ENCODE peak calls at places on chromosome 1, in eight cellular contexts. One of them, this sample, is unnamed.

GRCh38 chr1:204363335-204364114 is 3.8 kb upstream of the PLEKHA6 start:
- DNase-seq in mucosa of gallbladder: peak; percentile 67
- DNase-seq in iris pigment epithelial cell: peak; percentile 69
- DNase-seq in AG04450: peak; percentile 29
- DNase-seq in NCI-H460: peak; percentile 80
- DNase-seq in NCI-H146: peak; percentile 71
- DNase-seq in HCEC 1CT: peak; percentile 51
- DNase-seq in stimulated activated CD8-positive, alpha-beta memory T cell treated with anti-CD3 and anti-CD28 coated beads, Interleukin-15, amount 100 ng/mL, for 24 hours: peak; percentile 33
- DNase-seq in this sample: peak; percentile 72

GRCh38 chr1:150006881-150007401 is 3.6 kb downstream of the OTUD7B start:
- DNase-seq in mucosa of gallbladder: no peak
- DNase-seq in iris pigment epithelial cell: peak; percentile 91
- DNase-seq in AG04450: no peak
- DNase-seq in NCI-H460: no peak
- DNase-seq in NCI-H146: no peak
- DNase-seq in HCEC 1CT: peak; percentile 41
- DNase-seq in stimulated activated CD8-positive, alpha-beta memory T cell treated with anti-CD3 and anti-CD28 coated beads, Interleukin-15, amount 100 ng/mL, for 24 hours: no peak
- DNase-seq in this sample: no peak

GRCh38 chr1:232305020-232305419 is 324.9 kb downstream of the SIPA1L2 start:
- DNase-seq in mucosa of gallbladder: peak; percentile 16
- DNase-seq in iris pigment epithelial cell: no peak
- DNase-seq in AG04450: no peak
- DNase-seq in NCI-H460: no peak
- DNase-seq in NCI-H146: peak; percentile 24
- DNase-seq in HCEC 1CT: no peak
- DNase-seq in stimulated activated CD8-positive, alpha-beta memory T cell treated with anti-CD3 and anti-CD28 coated beads, Interleukin-15, amount 100 ng/mL, for 24 hours: no peak
- DNase-seq in this sample: no peak

GRCh38 chr1:54768093-54768492 is 3.8 kb upstream of the PARS2 start:
- DNase-seq in mucosa of gallbladder: no peak
- DNase-seq in iris pigment epithelial cell: no peak
- DNase-seq in AG04450: no peak
- DNase-seq in NCI-H460: no peak
- DNase-seq in NCI-H146: peak; percentile 78
- DNase-seq in HCEC 1CT: peak; percentile 6
- DNase-seq in stimulated activated CD8-positive, alpha-beta memory T cell treated with anti-CD3 and anti-CD28 coated beads, Interleukin-15, amount 100 ng/mL, for 24 hours: no peak
- DNase-seq in this sample: no peak

GRCh38 chr1:206898089-206898908 is 1.1 kb downstream of the IL24 start:
- DNase-seq in mucosa of gallbladder: no peak
- DNase-seq in iris pigment epithelial cell: peak; percentile 69
- DNase-seq in AG04450: no peak
- DNase-seq in NCI-H460: no peak
- DNase-seq in NCI-H146: no peak
- DNase-seq in HCEC 1CT: peak; percentile 85
- DNase-seq in stimulated activated CD8-positive, alpha-beta memory T cell treated with anti-CD3 and anti-CD28 coated beads, Interleukin-15, amount 100 ng/mL, for 24 hours: no peak
- DNase-seq in this sample: peak; percentile 59

GRCh38 chr1:205577874-205578658 is 53.7 kb downstream of the ELK4 start:
- DNase-seq in mucosa of gallbladder: no peak
- DNase-seq in iris pigment epithelial cell: peak; percentile 20
- DNase-seq in AG04450: no peak
- DNase-seq in NCI-H460: no peak
- DNase-seq in NCI-H146: no peak
- DNase-seq in HCEC 1CT: no peak
- DNase-seq in stimulated activated CD8-positive, alpha-beta memory T cell treated with anti-CD3 and anti-CD28 coated beads, Interleukin-15, amount 100 ng/mL, for 24 hours: no peak
- DNase-seq in this sample: no peak

GRCh38 chr1:93573940-93574469 is 107.6 kb downstream of the BCAR3 start:
- DNase-seq in mucosa of gallbladder: no peak
- DNase-seq in iris pigment epithelial cell: no peak
- DNase-seq in AG04450: no peak
- DNase-seq in NCI-H460: no peak
- DNase-seq in NCI-H146: no peak
- DNase-seq in HCEC 1CT: no peak
- DNase-seq in stimulated activated CD8-positive, alpha-beta memory T cell treated with anti-CD3 and anti-CD28 coated beads, Interleukin-15, amount 100 ng/mL, for 24 hours: no peak
- DNase-seq in this sample: no peak

GRCh38 chr1:212542761-212543187 is 65.8 kb upstream of the ATF3 start:
- DNase-seq in mucosa of gallbladder: no peak
- DNase-seq in iris pigment epithelial cell: no peak
- DNase-seq in AG04450: no peak
- DNase-seq in NCI-H460: no peak
- DNase-seq in NCI-H146: no peak
- DNase-seq in HCEC 1CT: no peak
- DNase-seq in stimulated activated CD8-positive, alpha-beta memory T cell treated with anti-CD3 and anti-CD28 coated beads, Interleukin-15, amount 100 ng/mL, for 24 hours: no peak
- DNase-seq in this sample: no peak

GRCh38 chr1:171251741-171252300 is 3.5 kb downstream of the FMO1 start:
- DNase-seq in mucosa of gallbladder: no peak
- DNase-seq in iris pigment epithelial cell: peak; percentile 40
- DNase-seq in AG04450: no peak
- DNase-seq in NCI-H460: peak; percentile 20
- DNase-seq in NCI-H146: no peak
- DNase-seq in HCEC 1CT: peak; percentile 6
- DNase-seq in stimulated activated CD8-positive, alpha-beta memory T cell treated with anti-CD3 and anti-CD28 coated beads, Interleukin-15, amount 100 ng/mL, for 24 hours: no peak
- DNase-seq in this sample: no peak

GRCh38 chr1:156882543-156882942 is 11.0 kb upstream of the PEAR1 start:
- DNase-seq in mucosa of gallbladder: no peak
- DNase-seq in iris pigment epithelial cell: no peak
- DNase-seq in AG04450: no peak
- DNase-seq in NCI-H460: no peak
- DNase-seq in NCI-H146: no peak
- DNase-seq in HCEC 1CT: no peak
- DNase-seq in stimulated activated CD8-positive, alpha-beta memory T cell treated with anti-CD3 and anti-CD28 coated beads, Interleukin-15, amount 100 ng/mL, for 24 hours: no peak
- DNase-seq in this sample: no peak

GRCh38 chr1:187001198-187001904 is 172.6 kb downstream of the PLA2G4A start:
- DNase-seq in mucosa of gallbladder: no peak
- DNase-seq in iris pigment epithelial cell: peak; percentile 95
- DNase-seq in AG04450: peak; percentile 54
- DNase-seq in NCI-H460: peak; percentile 18
- DNase-seq in NCI-H146: no peak
- DNase-seq in HCEC 1CT: peak; percentile 95
- DNase-seq in stimulated activated CD8-positive, alpha-beta memory T cell treated with anti-CD3 and anti-CD28 coated beads, Interleukin-15, amount 100 ng/mL, for 24 hours: no peak
- DNase-seq in this sample: no peak

GRCh38 chr1:52482326-52483004 is 70.4 kb downstream of the TUT4 start:
- DNase-seq in mucosa of gallbladder: no peak
- DNase-seq in iris pigment epithelial cell: peak; percentile 9
- DNase-seq in AG04450: no peak
- DNase-seq in NCI-H460: no peak
- DNase-seq in NCI-H146: no peak
- DNase-seq in HCEC 1CT: no peak
- DNase-seq in stimulated activated CD8-positive, alpha-beta memory T cell treated with anti-CD3 and anti-CD28 coated beads, Interleukin-15, amount 100 ng/mL, for 24 hours: no peak
- DNase-seq in this sample: no peak

GRCh38 chr1:119372493-119373086 is 4.0 kb downstream of the HAO2 start:
- DNase-seq in mucosa of gallbladder: no peak
- DNase-seq in iris pigment epithelial cell: no peak
- DNase-seq in AG04450: no peak
- DNase-seq in NCI-H460: no peak
- DNase-seq in NCI-H146: peak; percentile 2
- DNase-seq in HCEC 1CT: peak; percentile 15
- DNase-seq in stimulated activated CD8-positive, alpha-beta memory T cell treated with anti-CD3 and anti-CD28 coated beads, Interleukin-15, amount 100 ng/mL, for 24 hours: no peak
- DNase-seq in this sample: peak; percentile 5

GRCh38 chr1:27588256-27589232 is 15.4 kb downstream of the AHDC1 start:
- DNase-seq in mucosa of gallbladder: no peak
- DNase-seq in iris pigment epithelial cell: peak; percentile 82
- DNase-seq in AG04450: no peak
- DNase-seq in NCI-H460: no peak
- DNase-seq in NCI-H146: no peak
- DNase-seq in HCEC 1CT: peak; percentile 51
- DNase-seq in stimulated activated CD8-positive, alpha-beta memory T cell treated with anti-CD3 and anti-CD28 coated beads, Interleukin-15, amount 100 ng/mL, for 24 hours: no peak
- DNase-seq in this sample: no peak

GRCh38 chr1:224259986-224260385 is 70.0 kb downstream of the NVL start:
- DNase-seq in mucosa of gallbladder: no peak
- DNase-seq in iris pigment epithelial cell: peak; percentile 51
- DNase-seq in AG04450: no peak
- DNase-seq in NCI-H460: no peak
- DNase-seq in NCI-H146: no peak
- DNase-seq in HCEC 1CT: peak; percentile 11
- DNase-seq in stimulated activated CD8-positive, alpha-beta memory T cell treated with anti-CD3 and anti-CD28 coated beads, Interleukin-15, amount 100 ng/mL, for 24 hours: no peak
- DNase-seq in this sample: peak; percentile 35

GRCh38 chr1:24555591-24556413 is at the start of gene NCMAP:
- DNase-seq in mucosa of gallbladder: peak; percentile 71
- DNase-seq in iris pigment epithelial cell: no peak
- DNase-seq in AG04450: no peak
- DNase-seq in NCI-H460: no peak
- DNase-seq in NCI-H146: peak; percentile 58
- DNase-seq in HCEC 1CT: no peak
- DNase-seq in stimulated activated CD8-positive, alpha-beta memory T cell treated with anti-CD3 and anti-CD28 coated beads, Interleukin-15, amount 100 ng/mL, for 24 hours: no peak
- DNase-seq in this sample: no peak

GRCh38 chr1:203178821-203179220 is 3.2 kb upstream of the MYBPH start:
- DNase-seq in mucosa of gallbladder: no peak
- DNase-seq in iris pigment epithelial cell: no peak
- DNase-seq in AG04450: no peak
- DNase-seq in NCI-H460: no peak
- DNase-seq in NCI-H146: no peak
- DNase-seq in HCEC 1CT: no peak
- DNase-seq in stimulated activated CD8-positive, alpha-beta memory T cell treated with anti-CD3 and anti-CD28 coated beads, Interleukin-15, amount 100 ng/mL, for 24 hours: no peak
- DNase-seq in this sample: no peak

GRCh38 chr1:42176902-42177519 is 12.5 kb upstream of the GUCA2A start:
- DNase-seq in mucosa of gallbladder: no peak
- DNase-seq in iris pigment epithelial cell: peak; percentile 62
- DNase-seq in AG04450: no peak
- DNase-seq in NCI-H460: peak; percentile 30
- DNase-seq in NCI-H146: peak; percentile 26
- DNase-seq in HCEC 1CT: peak; percentile 56
- DNase-seq in stimulated activated CD8-positive, alpha-beta memory T cell treated with anti-CD3 and anti-CD28 coated beads, Interleukin-15, amount 100 ng/mL, for 24 hours: no peak
- DNase-seq in this sample: peak; percentile 37

GRCh38 chr1:207030522-207031009 is 2.0 kb downstream of the C1orf116 start:
- DNase-seq in mucosa of gallbladder: no peak
- DNase-seq in iris pigment epithelial cell: no peak
- DNase-seq in AG04450: no peak
- DNase-seq in NCI-H460: no peak
- DNase-seq in NCI-H146: no peak
- DNase-seq in HCEC 1CT: no peak
- DNase-seq in stimulated activated CD8-positive, alpha-beta memory T cell treated with anti-CD3 and anti-CD28 coated beads, Interleukin-15, amount 100 ng/mL, for 24 hours: no peak
- DNase-seq in this sample: no peak

GRCh38 chr1:197902131-197902453 is 338 bp upstream of the C1orf53 start:
- DNase-seq in mucosa of gallbladder: no peak
- DNase-seq in iris pigment epithelial cell: no peak
- DNase-seq in AG04450: no peak
- DNase-seq in NCI-H460: no peak
- DNase-seq in NCI-H146: no peak
- DNase-seq in HCEC 1CT: no peak
- DNase-seq in stimulated activated CD8-positive, alpha-beta memory T cell treated with anti-CD3 and anti-CD28 coated beads, Interleukin-15, amount 100 ng/mL, for 24 hours: no peak
- DNase-seq in this sample: no peak

GRCh38 chr1:114979278-114979891 is 50.2 kb upstream of the TSHB start:
- DNase-seq in mucosa of gallbladder: peak; percentile 73
- DNase-seq in iris pigment epithelial cell: peak; percentile 47
- DNase-seq in AG04450: peak; percentile 13
- DNase-seq in NCI-H460: peak; percentile 47
- DNase-seq in NCI-H146: peak; percentile 29
- DNase-seq in HCEC 1CT: peak; percentile 34
- DNase-seq in stimulated activated CD8-positive, alpha-beta memory T cell treated with anti-CD3 and anti-CD28 coated beads, Interleukin-15, amount 100 ng/mL, for 24 hours: peak; percentile 17
- DNase-seq in this sample: peak; percentile 9

GRCh38 chr1:28417441-28418277 is 48.1 kb downstream of the PHACTR4 start:
- DNase-seq in mucosa of gallbladder: peak; percentile 14
- DNase-seq in iris pigment epithelial cell: peak; percentile 65
- DNase-seq in AG04450: no peak
- DNase-seq in NCI-H460: peak; percentile 90
- DNase-seq in NCI-H146: peak; percentile 12
- DNase-seq in HCEC 1CT: peak; percentile 43
- DNase-seq in stimulated activated CD8-positive, alpha-beta memory T cell treated with anti-CD3 and anti-CD28 coated beads, Interleukin-15, amount 100 ng/mL, for 24 hours: no peak
- DNase-seq in this sample: peak; percentile 36

GRCh38 chr1:40831001-40831732 is 31.0 kb downstream of the CITED4 start:
- DNase-seq in mucosa of gallbladder: no peak
- DNase-seq in iris pigment epithelial cell: no peak
- DNase-seq in AG04450: no peak
- DNase-seq in NCI-H460: no peak
- DNase-seq in NCI-H146: no peak
- DNase-seq in HCEC 1CT: no peak
- DNase-seq in stimulated activated CD8-positive, alpha-beta memory T cell treated with anti-CD3 and anti-CD28 coated beads, Interleukin-15, amount 100 ng/mL, for 24 hours: no peak
- DNase-seq in this sample: no peak

GRCh38 chr1:62800274-62800673 is 16.3 kb downstream of the ATG4C start:
- DNase-seq in mucosa of gallbladder: no peak
- DNase-seq in iris pigment epithelial cell: no peak
- DNase-seq in AG04450: no peak
- DNase-seq in NCI-H460: no peak
- DNase-seq in NCI-H146: no peak
- DNase-seq in HCEC 1CT: no peak
- DNase-seq in stimulated activated CD8-positive, alpha-beta memory T cell treated with anti-CD3 and anti-CD28 coated beads, Interleukin-15, amount 100 ng/mL, for 24 hours: no peak
- DNase-seq in this sample: no peak

This sample was measured in HTR-8/SVneo.